ENCODE peak calls at places on chromosomes 16 and 17, in nine cellular contexts. One of them, this sample, is unnamed.

GRCh38 chr17:35432176-35433074 is at the start of gene SLFN12:
- DNase-seq in AG08395: peak; percentile 58
- DNase-seq in GF-D8: peak; percentile 41
- DNase-seq in mesendoderm: peak; percentile 97
- DNase-seq in C1 segment of cervical spinal cord: no peak
- DNase-seq in HFF-Myc: peak; percentile 96
- DNase-seq in GM23248: peak; percentile 94
- DNase-seq in foreskin melanocyte: peak; percentile 83
- DNase-seq in AG04450: peak; percentile 95
- DNase-seq in this sample: no peak

GRCh38 chr17:76469076-76469990 is 1.9 kb downstream of the AANAT start:
- DNase-seq in AG08395: no peak
- DNase-seq in GF-D8: no peak
- DNase-seq in mesendoderm: no peak
- DNase-seq in C1 segment of cervical spinal cord: no peak
- DNase-seq in HFF-Myc: no peak
- DNase-seq in GM23248: no peak
- DNase-seq in foreskin melanocyte: no peak
- DNase-seq in AG04450: no peak
- DNase-seq in this sample: no peak

GRCh38 chr17:81432873-81433451 is 37.7 kb downstream of the BAHCC1 start:
- DNase-seq in AG08395: no peak
- DNase-seq in GF-D8: no peak
- DNase-seq in mesendoderm: no peak
- DNase-seq in C1 segment of cervical spinal cord: peak; percentile 19
- DNase-seq in HFF-Myc: no peak
- DNase-seq in GM23248: peak; percentile 31
- DNase-seq in foreskin melanocyte: no peak
- DNase-seq in AG04450: no peak
- DNase-seq in this sample: peak; percentile 39

GRCh38 chr16:64304376-64304775 is 817.5 kb downstream of the CDH11 start:
- DNase-seq in AG08395: no peak
- DNase-seq in GF-D8: no peak
- DNase-seq in mesendoderm: no peak
- DNase-seq in C1 segment of cervical spinal cord: no peak
- DNase-seq in HFF-Myc: no peak
- DNase-seq in GM23248: no peak
- DNase-seq in foreskin melanocyte: no peak
- DNase-seq in AG04450: no peak
- DNase-seq in this sample: no peak

GRCh38 chr16:13269905-13270528 is 368.6 kb downstream of the SHISA9 start:
- DNase-seq in AG08395: no peak
- DNase-seq in GF-D8: no peak
- DNase-seq in mesendoderm: no peak
- DNase-seq in C1 segment of cervical spinal cord: no peak
- DNase-seq in HFF-Myc: no peak
- DNase-seq in GM23248: no peak
- DNase-seq in foreskin melanocyte: no peak
- DNase-seq in AG04450: no peak
- DNase-seq in this sample: no peak

GRCh38 chr17:2943971-2944370 is 119.4 kb downstream of the OR1D5 start:
- DNase-seq in AG08395: no peak
- DNase-seq in GF-D8: peak; percentile 85
- DNase-seq in mesendoderm: no peak
- DNase-seq in C1 segment of cervical spinal cord: no peak
- DNase-seq in HFF-Myc: no peak
- DNase-seq in GM23248: no peak
- DNase-seq in foreskin melanocyte: no peak
- DNase-seq in AG04450: no peak
- DNase-seq in this sample: no peak

GRCh38 chr17:78862073-78863023 is 21.7 kb upstream of the USP36 start:
- DNase-seq in AG08395: peak; percentile 93
- DNase-seq in GF-D8: no peak
- DNase-seq in mesendoderm: peak; percentile 65
- DNase-seq in C1 segment of cervical spinal cord: no peak
- DNase-seq in HFF-Myc: peak; percentile 95
- DNase-seq in GM23248: peak; percentile 99
- DNase-seq in foreskin melanocyte: peak; percentile 100
- DNase-seq in AG04450: peak; percentile 93
- DNase-seq in this sample: peak; percentile 87

GRCh38 chr16:4353675-4354074 is 2.6 kb upstream of the PAM16 start:
- DNase-seq in AG08395: no peak
- DNase-seq in GF-D8: no peak
- DNase-seq in mesendoderm: no peak
- DNase-seq in C1 segment of cervical spinal cord: no peak
- DNase-seq in HFF-Myc: no peak
- DNase-seq in GM23248: no peak
- DNase-seq in foreskin melanocyte: no peak
- DNase-seq in AG04450: no peak
- DNase-seq in this sample: no peak

GRCh38 chr17:59914274-59914854 is 21.4 kb downstream of the RPS6KB1 start:
- DNase-seq in AG08395: peak; percentile 70
- DNase-seq in GF-D8: peak; percentile 15
- DNase-seq in mesendoderm: peak; percentile 13
- DNase-seq in C1 segment of cervical spinal cord: no peak
- DNase-seq in HFF-Myc: no peak
- DNase-seq in GM23248: peak; percentile 68
- DNase-seq in foreskin melanocyte: peak; percentile 29
- DNase-seq in AG04450: no peak
- DNase-seq in this sample: peak; percentile 61

GRCh38 chr16:5604770-5605169 is 507.2 kb upstream of the EEF2KMT start:
- DNase-seq in AG08395: no peak
- DNase-seq in GF-D8: no peak
- DNase-seq in mesendoderm: peak; percentile 86
- DNase-seq in C1 segment of cervical spinal cord: no peak
- DNase-seq in HFF-Myc: no peak
- DNase-seq in GM23248: no peak
- DNase-seq in foreskin melanocyte: no peak
- DNase-seq in AG04450: no peak
- DNase-seq in this sample: peak; percentile 33

GRCh38 chr17:1447061-1447460 is 9.0 kb downstream of the CRK start:
- DNase-seq in AG08395: no peak
- DNase-seq in GF-D8: no peak
- DNase-seq in mesendoderm: no peak
- DNase-seq in C1 segment of cervical spinal cord: no peak
- DNase-seq in HFF-Myc: no peak
- DNase-seq in GM23248: no peak
- DNase-seq in foreskin melanocyte: peak; percentile 69
- DNase-seq in AG04450: no peak
- DNase-seq in this sample: peak; percentile 9

GRCh38 chr17:42553161-42553818 is 567 bp downstream of the HSD17B1 start:
- DNase-seq in AG08395: no peak
- DNase-seq in GF-D8: no peak
- DNase-seq in mesendoderm: peak; percentile 49
- DNase-seq in C1 segment of cervical spinal cord: no peak
- DNase-seq in HFF-Myc: no peak
- DNase-seq in GM23248: no peak
- DNase-seq in foreskin melanocyte: no peak
- DNase-seq in AG04450: no peak
- DNase-seq in this sample: no peak

GRCh38 chr17:41617136-41617535 is 4.6 kb upstream of the KRT16 start:
- DNase-seq in AG08395: no peak
- DNase-seq in GF-D8: no peak
- DNase-seq in mesendoderm: no peak
- DNase-seq in C1 segment of cervical spinal cord: no peak
- DNase-seq in HFF-Myc: no peak
- DNase-seq in GM23248: no peak
- DNase-seq in foreskin melanocyte: no peak
- DNase-seq in AG04450: no peak
- DNase-seq in this sample: no peak

GRCh38 chr17:61579961-61580360 is 11.1 kb downstream of the NACA2 start:
- DNase-seq in AG08395: peak; percentile 32
- DNase-seq in GF-D8: no peak
- DNase-seq in mesendoderm: no peak
- DNase-seq in C1 segment of cervical spinal cord: no peak
- DNase-seq in HFF-Myc: no peak
- DNase-seq in GM23248: peak; percentile 28
- DNase-seq in foreskin melanocyte: no peak
- DNase-seq in AG04450: no peak
- DNase-seq in this sample: no peak

GRCh38 chr16:77574867-77575619 is 140.2 kb upstream of the ADAMTS18 start:
- DNase-seq in AG08395: no peak
- DNase-seq in GF-D8: no peak
- DNase-seq in mesendoderm: no peak
- DNase-seq in C1 segment of cervical spinal cord: no peak
- DNase-seq in HFF-Myc: no peak
- DNase-seq in GM23248: peak; percentile 58
- DNase-seq in foreskin melanocyte: no peak
- DNase-seq in AG04450: no peak
- DNase-seq in this sample: no peak

GRCh38 chr16:27436065-27436464 is 34.1 kb downstream of the IL21R start:
- DNase-seq in AG08395: no peak
- DNase-seq in GF-D8: no peak
- DNase-seq in mesendoderm: no peak
- DNase-seq in C1 segment of cervical spinal cord: no peak
- DNase-seq in HFF-Myc: no peak
- DNase-seq in GM23248: no peak
- DNase-seq in foreskin melanocyte: no peak
- DNase-seq in AG04450: no peak
- DNase-seq in this sample: no peak

GRCh38 chr17:31416503-31416923 is 25.0 kb downstream of the RAB11FIP4 start:
- DNase-seq in AG08395: no peak
- DNase-seq in GF-D8: no peak
- DNase-seq in mesendoderm: no peak
- DNase-seq in C1 segment of cervical spinal cord: peak; percentile 71
- DNase-seq in HFF-Myc: no peak
- DNase-seq in GM23248: no peak
- DNase-seq in foreskin melanocyte: peak; percentile 59
- DNase-seq in AG04450: no peak
- DNase-seq in this sample: no peak

GRCh38 chr17:28372203-28372944 is 880 bp downstream of the SARM1 start:
- DNase-seq in AG08395: peak; percentile 31
- DNase-seq in GF-D8: no peak
- DNase-seq in mesendoderm: peak; percentile 43
- DNase-seq in C1 segment of cervical spinal cord: no peak
- DNase-seq in HFF-Myc: no peak
- DNase-seq in GM23248: peak; percentile 69
- DNase-seq in foreskin melanocyte: peak; percentile 18
- DNase-seq in AG04450: no peak
- DNase-seq in this sample: no peak

GRCh38 chr16:49621240-49622083 is 234.4 kb downstream of the ZNF423 start:
- DNase-seq in AG08395: no peak
- DNase-seq in GF-D8: no peak
- DNase-seq in mesendoderm: no peak
- DNase-seq in C1 segment of cervical spinal cord: no peak
- DNase-seq in HFF-Myc: no peak
- DNase-seq in GM23248: no peak
- DNase-seq in foreskin melanocyte: no peak
- DNase-seq in AG04450: no peak
- DNase-seq in this sample: no peak

GRCh38 chr17:33049781-33050414 is 58.3 kb downstream of the SPACA3 start:
- DNase-seq in AG08395: peak; percentile 77
- DNase-seq in GF-D8: no peak
- DNase-seq in mesendoderm: peak; percentile 71
- DNase-seq in C1 segment of cervical spinal cord: no peak
- DNase-seq in HFF-Myc: peak; percentile 38
- DNase-seq in GM23248: peak; percentile 62
- DNase-seq in foreskin melanocyte: peak; percentile 29
- DNase-seq in AG04450: no peak
- DNase-seq in this sample: peak; percentile 63

GRCh38 chr17:74859439-74860228 is at the start of gene GRIN2C:
- DNase-seq in AG08395: no peak
- DNase-seq in GF-D8: no peak
- DNase-seq in mesendoderm: no peak
- DNase-seq in C1 segment of cervical spinal cord: no peak
- DNase-seq in HFF-Myc: no peak
- DNase-seq in GM23248: no peak
- DNase-seq in foreskin melanocyte: no peak
- DNase-seq in AG04450: no peak
- DNase-seq in this sample: no peak